ENCODE peak calls at places on chromosomes 5 and 9, in five cellular contexts. H is fibroblast of mammary gland, C is fibroblast of pulmonary artery, M is AG09309, B is right cardiac atrium. I is an unnamed sample.

GRCh38 chr5:171369056-171369455 is 18.6 kb upstream of the NPM1 start:
- DNase-seq in B (no peak), H (no peak), C (no peak), M (no peak), I (no peak)

GRCh38 chr5:37769840-37770239 is 70.0 kb downstream of the GDNF start:
- DNase-seq in H (no peak), C (no peak), B (no peak), M (no peak), I (no peak)

GRCh38 chr9:107070591-107070990 is 207.6 kb downstream of the ZNF462 start:
- DNase-seq in H (no peak), C (no peak), B (no peak), M (no peak), I (no peak)

GRCh38 chr5:8905021-8905420 is 640.9 kb downstream of the SEMA5A start:
- DNase-seq in B (no peak), M (peak), C (peak), H (peak), I (peak)

GRCh38 chr5:54669845-54670635 is 152.5 kb downstream of the SNX18 start:
- DNase-seq in C (no peak), M (no peak), H (no peak), B (no peak), I (no peak)

GRCh38 chr5:76216748-76217147 is 133.6 kb downstream of the SV2C start:
- DNase-seq in B (no peak), M (no peak), H (no peak), C (no peak), I (no peak)

GRCh38 chr5:177502886-177503285 is 5.5 kb upstream of the PDLIM7 start:
- DNase-seq in C (no peak), M (no peak), B (no peak), H (no peak), I (no peak)

GRCh38 chr9:126754436-126755324 is 50.2 kb upstream of the ZBTB43 start:
- DNase-seq in B (no peak), C (no peak), M (no peak), H (no peak), I (no peak)

GRCh38 chr9:8287501-8287900 is 487.9 kb upstream of the DMAC1 start:
- DNase-seq in C (no peak), H (no peak), M (no peak), B (no peak), I (no peak)

GRCh38 chr5:52269853-52270252 is 517.9 kb upstream of the ITGA1 start:
- DNase-seq in H (no peak), M (no peak), C (no peak), B (no peak), I (no peak)

GRCh38 chr5:52269395-52269794 is 518.3 kb upstream of the ITGA1 start:
- DNase-seq in B (no peak), M (no peak), C (no peak), H (no peak), I (no peak)
- H3K4me3 ChIP-seq in B (no peak), M (no peak), C (no peak), H (no peak), I (no peak)

GRCh38 chr5:150498501-150498900 is 9.4 kb upstream of the NDST1 start:
- DNase-seq in M (no peak), H (no peak), B (no peak), C (no peak), I (no peak)
- H3K4me3 ChIP-seq in M (peak), H (peak), B (no peak), C (no peak), I (peak)

DNA sequence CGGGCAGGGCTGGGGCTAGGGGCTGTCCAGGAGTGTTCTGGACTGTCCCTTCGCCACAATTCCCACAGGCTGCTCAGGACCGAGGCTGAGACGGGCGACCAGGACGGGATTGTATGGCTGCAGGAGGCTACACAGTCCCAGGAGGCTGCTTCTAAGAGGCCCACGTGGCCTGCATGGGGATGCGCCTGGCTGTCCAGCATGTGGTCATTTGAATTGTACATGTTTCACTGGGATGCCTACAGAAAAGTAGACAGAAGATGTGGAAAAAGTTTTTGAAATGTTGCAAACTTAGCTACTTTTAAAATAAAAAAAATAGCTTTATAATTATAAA is 32.6 kb upstream of the SPTLC1 start:
- DNase-seq in H (peak), B (no peak), C (peak), M (no peak), I (no peak)
- H3K4me3 ChIP-seq in H (no peak), B (no peak), C (no peak), M (no peak), I (no peak)

GRCh38 chr9:138119202-138120027 is 241.8 kb downstream of the CACNA1B start:
- DNase-seq in H (no peak), M (no peak), B (no peak), C (no peak), I (no peak)

GRCh38 chr9:138120511-138121437 is 243.2 kb downstream of the CACNA1B start:
- DNase-seq in M (no peak), H (no peak), C (no peak), B (no peak), I (no peak)

GRCh38 chr9:138121438-138122050 is 244.0 kb downstream of the CACNA1B start:
- DNase-seq in C (no peak), H (no peak), B (no peak), M (no peak), I (no peak)

GRCh38 chr9:138118601-138119071 is 241.1 kb downstream of the CACNA1B start:
- DNase-seq in B (no peak), C (no peak), M (no peak), H (no peak), I (no peak)

DNA sequence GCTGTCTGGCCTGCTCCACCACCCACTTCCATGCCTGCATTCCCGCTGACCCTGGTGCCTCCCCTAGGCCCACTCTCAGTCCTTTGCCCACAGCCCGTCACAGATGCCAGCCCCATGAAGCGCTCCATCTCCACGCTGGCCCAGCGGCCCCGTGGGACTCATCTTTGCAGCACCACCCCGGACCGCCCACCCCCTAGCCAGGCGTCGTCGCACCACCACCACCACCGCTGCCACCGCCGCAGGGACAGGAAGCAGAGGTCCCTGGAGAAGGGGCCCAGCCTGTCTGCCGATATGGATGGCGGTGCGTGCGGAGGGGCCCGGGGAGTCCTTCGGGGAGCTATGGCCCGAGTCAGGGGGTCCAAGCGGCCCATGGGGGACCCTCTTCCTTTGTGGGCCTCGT is 242.5 kb downstream of the CACNA1B start:
- DNase-seq in M (no peak), B (no peak), C (no peak), H (no peak), I (no peak)
- H3K4me3 ChIP-seq in M (no peak), B (no peak), C (no peak), H (no peak), I (no peak)

GRCh38 chr5:132825824-132826391 is 4.5 kb downstream of the SHROOM1 start:
- DNase-seq in C (no peak), H (no peak), M (no peak), B (no peak), I (no peak)
- H3K4me3 ChIP-seq in C (no peak), H (no peak), M (no peak), B (peak), I (no peak)

DNA sequence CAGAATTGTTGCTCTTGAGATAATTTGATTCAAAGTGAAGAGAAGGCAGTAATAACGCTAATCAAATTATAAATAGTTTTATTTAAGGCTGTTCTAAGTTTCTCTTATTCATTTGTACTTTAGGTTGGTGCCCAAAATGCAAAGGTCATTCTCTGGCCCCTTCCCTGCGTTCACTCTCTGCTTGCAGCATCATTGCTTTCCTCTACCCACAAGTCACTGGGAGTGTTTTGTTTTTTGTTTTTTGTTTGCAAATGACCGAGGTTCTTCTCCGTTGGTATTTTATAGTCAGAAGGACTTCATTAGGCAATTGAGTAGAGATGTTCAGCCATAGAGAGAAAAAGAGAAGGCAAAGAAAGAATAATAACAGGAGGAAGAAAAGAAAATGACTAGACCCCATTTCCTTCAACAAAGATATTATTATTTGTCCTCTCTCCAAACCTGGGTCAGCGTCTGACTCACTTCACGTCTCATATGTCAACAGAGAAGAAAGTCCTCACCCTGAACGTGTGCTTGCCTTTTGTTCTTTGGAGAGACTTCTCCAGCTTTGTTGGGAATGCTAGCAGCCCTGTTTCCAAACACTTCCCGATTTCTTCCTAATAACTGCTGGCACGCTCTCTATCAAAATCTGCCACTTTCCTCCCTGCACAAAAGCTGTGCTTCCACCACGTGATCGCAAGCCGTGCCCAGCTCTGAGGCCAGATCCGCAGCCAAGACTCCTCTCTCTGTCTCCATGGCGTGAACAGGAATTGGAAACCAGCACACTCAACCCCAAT is 119.8 kb downstream of the EBF1 start:
- DNase-seq in C (peak), M (no peak), B (peak), H (peak), I (no peak)
- H3K4me3 ChIP-seq in C (peak), M (no peak), B (peak), H (peak), I (no peak)

DNA sequence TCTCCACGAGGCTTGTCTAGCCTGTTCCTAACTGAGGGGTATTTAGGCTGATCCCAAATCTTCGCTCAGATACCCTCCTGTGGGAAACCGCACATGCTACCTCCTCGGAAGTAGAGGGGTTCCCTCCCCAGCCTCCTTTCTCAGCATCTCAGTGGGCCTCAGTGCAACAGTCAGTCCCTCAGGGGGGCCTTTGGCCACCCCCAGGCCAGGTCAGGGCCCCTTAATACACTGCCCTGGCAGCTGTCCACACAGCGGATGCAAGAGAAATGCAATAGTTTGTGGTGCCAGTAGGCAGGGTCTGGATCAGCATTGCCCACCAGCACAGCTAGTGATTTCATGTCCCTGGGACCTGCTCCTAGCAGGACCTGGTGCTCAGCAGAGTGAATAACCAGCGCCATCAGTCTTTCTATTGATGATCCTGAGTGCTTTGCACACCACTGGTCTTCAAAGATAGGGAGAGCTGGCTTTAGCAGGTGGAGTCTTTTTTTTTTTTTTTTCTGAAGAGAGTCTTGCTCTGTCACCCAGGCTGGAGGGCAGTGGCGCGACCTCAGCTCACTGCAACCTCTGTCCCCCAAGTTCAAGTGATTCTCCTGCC is 7.5 kb downstream of the PLPP7 start:
- DNase-seq in C (no peak), H (no peak), M (no peak), B (no peak), I (no peak)
- H3K4me3 ChIP-seq in C (no peak), H (no peak), M (no peak), B (no peak), I (no peak)